ENCODE peak calls at places on chromosomes 12 and 14, in ten cellular contexts. One of them, this sample, is unnamed.

GRCh38 chr14:59919582-59920377 is at the start of gene LRRC9:
- DNase-seq in BJ: no peak
- DNase-seq in psoas muscle: peak; percentile 9
- DNase-seq in central memory CD8-positive, alpha-beta T cell: no peak
- DNase-seq in left lung: peak; percentile 81
- DNase-seq in activated CD4-positive, alpha-beta T cell treated with anti-CD3 and anti-CD28 coated beads for 48 hours: peak; percentile 8
- DNase-seq in activated CD8-positive, alpha-beta T cell treated with anti-CD3 and anti-CD28 coated beads for 36 hours: peak; percentile 31
- DNase-seq in stimulated activated CD4-positive, alpha-beta T cell treated with anti-CD3 and anti-CD28 coated beads, Interleukin-15, amount 100 ng/mL, for 24 hours: peak; percentile 20
- DNase-seq in activated B cell treated with CpG ODN at 0.5 μM for 24 hours: no peak
- DNase-seq in KBM-7: no peak
- DNase-seq in this sample: no peak

GRCh38 chr14:88551094-88551870 is 3.5 kb downstream of the PTPN21 start:
- DNase-seq in activated CD8-positive, alpha-beta T cell treated with anti-CD3 and anti-CD28 coated beads for 36 hours: peak; percentile 54
- DNase-seq in central memory CD8-positive, alpha-beta T cell: no peak
- DNase-seq in KBM-7: no peak
- DNase-seq in activated CD4-positive, alpha-beta T cell treated with anti-CD3 and anti-CD28 coated beads for 48 hours: peak; percentile 78
- DNase-seq in BJ: no peak
- DNase-seq in stimulated activated CD4-positive, alpha-beta T cell treated with anti-CD3 and anti-CD28 coated beads, Interleukin-15, amount 100 ng/mL, for 24 hours: peak; percentile 75
- DNase-seq in activated B cell treated with CpG ODN at 0.5 μM for 24 hours: peak; percentile 38
- DNase-seq in psoas muscle: peak; percentile 85
- DNase-seq in left lung: peak; percentile 88
- DNase-seq in this sample: peak; percentile 70

GRCh38 chr14:99225804-99226203 is 46.2 kb downstream of the BCL11B start:
- DNase-seq in activated CD8-positive, alpha-beta T cell treated with anti-CD3 and anti-CD28 coated beads for 36 hours: peak; percentile 53
- DNase-seq in KBM-7: no peak
- DNase-seq in activated CD4-positive, alpha-beta T cell treated with anti-CD3 and anti-CD28 coated beads for 48 hours: no peak
- DNase-seq in central memory CD8-positive, alpha-beta T cell: no peak
- DNase-seq in activated B cell treated with CpG ODN at 0.5 μM for 24 hours: no peak
- DNase-seq in stimulated activated CD4-positive, alpha-beta T cell treated with anti-CD3 and anti-CD28 coated beads, Interleukin-15, amount 100 ng/mL, for 24 hours: no peak
- DNase-seq in left lung: no peak
- DNase-seq in BJ: no peak
- DNase-seq in psoas muscle: no peak
- DNase-seq in this sample: no peak

GRCh38 chr12:19553177-19553576 is 113.9 kb downstream of the AEBP2 start:
- DNase-seq in KBM-7: no peak
- DNase-seq in central memory CD8-positive, alpha-beta T cell: no peak
- DNase-seq in BJ: no peak
- DNase-seq in psoas muscle: no peak
- DNase-seq in activated B cell treated with CpG ODN at 0.5 μM for 24 hours: no peak
- DNase-seq in activated CD8-positive, alpha-beta T cell treated with anti-CD3 and anti-CD28 coated beads for 36 hours: no peak
- DNase-seq in activated CD4-positive, alpha-beta T cell treated with anti-CD3 and anti-CD28 coated beads for 48 hours: no peak
- DNase-seq in left lung: no peak
- DNase-seq in stimulated activated CD4-positive, alpha-beta T cell treated with anti-CD3 and anti-CD28 coated beads, Interleukin-15, amount 100 ng/mL, for 24 hours: no peak
- DNase-seq in this sample: no peak

GRCh38 chr12:62640910-62641448 is 174.4 kb downstream of the MON2 start:
- DNase-seq in BJ: no peak
- DNase-seq in activated B cell treated with CpG ODN at 0.5 μM for 24 hours: no peak
- DNase-seq in central memory CD8-positive, alpha-beta T cell: no peak
- DNase-seq in psoas muscle: no peak
- DNase-seq in stimulated activated CD4-positive, alpha-beta T cell treated with anti-CD3 and anti-CD28 coated beads, Interleukin-15, amount 100 ng/mL, for 24 hours: peak; percentile 60
- DNase-seq in activated CD8-positive, alpha-beta T cell treated with anti-CD3 and anti-CD28 coated beads for 36 hours: peak; percentile 72
- DNase-seq in activated CD4-positive, alpha-beta T cell treated with anti-CD3 and anti-CD28 coated beads for 48 hours: peak; percentile 55
- DNase-seq in left lung: no peak
- DNase-seq in KBM-7: no peak
- DNase-seq in this sample: peak; percentile 75

GRCh38 chr14:74941676-74942097 is 13.7 kb downstream of the PGF start:
- DNase-seq in central memory CD8-positive, alpha-beta T cell: no peak
- DNase-seq in psoas muscle: peak; percentile 70
- DNase-seq in activated B cell treated with CpG ODN at 0.5 μM for 24 hours: peak; percentile 41
- DNase-seq in left lung: peak; percentile 91
- DNase-seq in activated CD4-positive, alpha-beta T cell treated with anti-CD3 and anti-CD28 coated beads for 48 hours: peak; percentile 82
- DNase-seq in KBM-7: peak; percentile 57
- DNase-seq in activated CD8-positive, alpha-beta T cell treated with anti-CD3 and anti-CD28 coated beads for 36 hours: peak; percentile 83
- DNase-seq in stimulated activated CD4-positive, alpha-beta T cell treated with anti-CD3 and anti-CD28 coated beads, Interleukin-15, amount 100 ng/mL, for 24 hours: peak; percentile 81
- DNase-seq in BJ: no peak
- DNase-seq in this sample: peak; percentile 52

GRCh38 chr14:55681088-55681487 is 101.1 kb downstream of the KTN1 start:
- DNase-seq in BJ: no peak
- DNase-seq in stimulated activated CD4-positive, alpha-beta T cell treated with anti-CD3 and anti-CD28 coated beads, Interleukin-15, amount 100 ng/mL, for 24 hours: no peak
- DNase-seq in activated CD8-positive, alpha-beta T cell treated with anti-CD3 and anti-CD28 coated beads for 36 hours: no peak
- DNase-seq in left lung: no peak
- DNase-seq in psoas muscle: no peak
- DNase-seq in activated B cell treated with CpG ODN at 0.5 μM for 24 hours: no peak
- DNase-seq in KBM-7: no peak
- DNase-seq in central memory CD8-positive, alpha-beta T cell: no peak
- DNase-seq in activated CD4-positive, alpha-beta T cell treated with anti-CD3 and anti-CD28 coated beads for 48 hours: no peak
- DNase-seq in this sample: no peak

GRCh38 chr12:252634-253033 is 10.0 kb downstream of the SLC6A13 start:
- DNase-seq in BJ: no peak
- DNase-seq in KBM-7: no peak
- DNase-seq in activated B cell treated with CpG ODN at 0.5 μM for 24 hours: no peak
- DNase-seq in central memory CD8-positive, alpha-beta T cell: no peak
- DNase-seq in activated CD4-positive, alpha-beta T cell treated with anti-CD3 and anti-CD28 coated beads for 48 hours: no peak
- DNase-seq in psoas muscle: no peak
- DNase-seq in stimulated activated CD4-positive, alpha-beta T cell treated with anti-CD3 and anti-CD28 coated beads, Interleukin-15, amount 100 ng/mL, for 24 hours: no peak
- DNase-seq in left lung: no peak
- DNase-seq in activated CD8-positive, alpha-beta T cell treated with anti-CD3 and anti-CD28 coated beads for 36 hours: no peak
- DNase-seq in this sample: no peak

GRCh38 chr14:104729835-104730181 is 5.8 kb downstream of the ADSS1 start:
- DNase-seq in BJ: no peak
- DNase-seq in KBM-7: no peak
- DNase-seq in left lung: no peak
- DNase-seq in central memory CD8-positive, alpha-beta T cell: no peak
- DNase-seq in activated CD8-positive, alpha-beta T cell treated with anti-CD3 and anti-CD28 coated beads for 36 hours: no peak
- DNase-seq in stimulated activated CD4-positive, alpha-beta T cell treated with anti-CD3 and anti-CD28 coated beads, Interleukin-15, amount 100 ng/mL, for 24 hours: no peak
- DNase-seq in activated B cell treated with CpG ODN at 0.5 μM for 24 hours: no peak
- DNase-seq in psoas muscle: no peak
- DNase-seq in activated CD4-positive, alpha-beta T cell treated with anti-CD3 and anti-CD28 coated beads for 48 hours: no peak
- DNase-seq in this sample: no peak

GRCh38 chr12:112839386-112839972 is 47.9 kb downstream of the RPH3A start:
- DNase-seq in stimulated activated CD4-positive, alpha-beta T cell treated with anti-CD3 and anti-CD28 coated beads, Interleukin-15, amount 100 ng/mL, for 24 hours: no peak
- DNase-seq in BJ: no peak
- DNase-seq in activated CD8-positive, alpha-beta T cell treated with anti-CD3 and anti-CD28 coated beads for 36 hours: no peak
- DNase-seq in activated CD4-positive, alpha-beta T cell treated with anti-CD3 and anti-CD28 coated beads for 48 hours: no peak
- DNase-seq in psoas muscle: no peak
- DNase-seq in left lung: no peak
- DNase-seq in activated B cell treated with CpG ODN at 0.5 μM for 24 hours: no peak
- DNase-seq in central memory CD8-positive, alpha-beta T cell: no peak
- DNase-seq in KBM-7: no peak
- DNase-seq in this sample: peak; percentile 82

GRCh38 chr12:23282701-23283100 is 657.7 kb downstream of the ETNK1 start:
- DNase-seq in psoas muscle: no peak
- DNase-seq in left lung: no peak
- DNase-seq in stimulated activated CD4-positive, alpha-beta T cell treated with anti-CD3 and anti-CD28 coated beads, Interleukin-15, amount 100 ng/mL, for 24 hours: no peak
- DNase-seq in central memory CD8-positive, alpha-beta T cell: no peak
- DNase-seq in activated CD4-positive, alpha-beta T cell treated with anti-CD3 and anti-CD28 coated beads for 48 hours: no peak
- DNase-seq in KBM-7: no peak
- DNase-seq in BJ: no peak
- DNase-seq in activated CD8-positive, alpha-beta T cell treated with anti-CD3 and anti-CD28 coated beads for 36 hours: no peak
- DNase-seq in activated B cell treated with CpG ODN at 0.5 μM for 24 hours: no peak
- DNase-seq in this sample: no peak

GRCh38 chr14:30085943-30086342 is 158.3 kb upstream of the PRKD1 start:
- DNase-seq in psoas muscle: no peak
- DNase-seq in central memory CD8-positive, alpha-beta T cell: no peak
- DNase-seq in activated CD8-positive, alpha-beta T cell treated with anti-CD3 and anti-CD28 coated beads for 36 hours: no peak
- DNase-seq in activated B cell treated with CpG ODN at 0.5 μM for 24 hours: no peak
- DNase-seq in stimulated activated CD4-positive, alpha-beta T cell treated with anti-CD3 and anti-CD28 coated beads, Interleukin-15, amount 100 ng/mL, for 24 hours: no peak
- DNase-seq in activated CD4-positive, alpha-beta T cell treated with anti-CD3 and anti-CD28 coated beads for 48 hours: no peak
- DNase-seq in left lung: no peak
- DNase-seq in BJ: no peak
- DNase-seq in KBM-7: no peak
- DNase-seq in this sample: no peak

GRCh38 chr12:15001733-15002471 is 29.1 kb downstream of the PDE6H start:
- DNase-seq in KBM-7: no peak
- DNase-seq in left lung: peak; percentile 66
- DNase-seq in activated CD8-positive, alpha-beta T cell treated with anti-CD3 and anti-CD28 coated beads for 36 hours: no peak
- DNase-seq in BJ: no peak
- DNase-seq in activated CD4-positive, alpha-beta T cell treated with anti-CD3 and anti-CD28 coated beads for 48 hours: no peak
- DNase-seq in activated B cell treated with CpG ODN at 0.5 μM for 24 hours: no peak
- DNase-seq in stimulated activated CD4-positive, alpha-beta T cell treated with anti-CD3 and anti-CD28 coated beads, Interleukin-15, amount 100 ng/mL, for 24 hours: no peak
- DNase-seq in central memory CD8-positive, alpha-beta T cell: no peak
- DNase-seq in psoas muscle: peak; percentile 30
- DNase-seq in this sample: peak; percentile 5

GRCh38 chr14:98957211-98958047 is 314.6 kb downstream of the BCL11B start:
- DNase-seq in left lung: no peak
- DNase-seq in activated B cell treated with CpG ODN at 0.5 μM for 24 hours: no peak
- DNase-seq in stimulated activated CD4-positive, alpha-beta T cell treated with anti-CD3 and anti-CD28 coated beads, Interleukin-15, amount 100 ng/mL, for 24 hours: no peak
- DNase-seq in KBM-7: no peak
- DNase-seq in psoas muscle: peak; percentile 72
- DNase-seq in BJ: no peak
- DNase-seq in central memory CD8-positive, alpha-beta T cell: no peak
- DNase-seq in activated CD4-positive, alpha-beta T cell treated with anti-CD3 and anti-CD28 coated beads for 48 hours: no peak
- DNase-seq in activated CD8-positive, alpha-beta T cell treated with anti-CD3 and anti-CD28 coated beads for 36 hours: no peak
- DNase-seq in this sample: no peak

GRCh38 chr12:40308851-40309420 is 84.1 kb downstream of the LRRK2 start:
- DNase-seq in psoas muscle: no peak
- DNase-seq in stimulated activated CD4-positive, alpha-beta T cell treated with anti-CD3 and anti-CD28 coated beads, Interleukin-15, amount 100 ng/mL, for 24 hours: no peak
- DNase-seq in activated CD4-positive, alpha-beta T cell treated with anti-CD3 and anti-CD28 coated beads for 48 hours: no peak
- DNase-seq in KBM-7: no peak
- DNase-seq in activated CD8-positive, alpha-beta T cell treated with anti-CD3 and anti-CD28 coated beads for 36 hours: no peak
- DNase-seq in central memory CD8-positive, alpha-beta T cell: no peak
- DNase-seq in left lung: no peak
- DNase-seq in activated B cell treated with CpG ODN at 0.5 μM for 24 hours: no peak
- DNase-seq in BJ: no peak
- DNase-seq in this sample: no peak

GRCh38 chr14:78788467-78789360 is 618.5 kb downstream of the NRXN3 start:
- DNase-seq in stimulated activated CD4-positive, alpha-beta T cell treated with anti-CD3 and anti-CD28 coated beads, Interleukin-15, amount 100 ng/mL, for 24 hours: no peak
- DNase-seq in KBM-7: no peak
- DNase-seq in activated CD8-positive, alpha-beta T cell treated with anti-CD3 and anti-CD28 coated beads for 36 hours: no peak
- DNase-seq in BJ: no peak
- DNase-seq in activated CD4-positive, alpha-beta T cell treated with anti-CD3 and anti-CD28 coated beads for 48 hours: no peak
- DNase-seq in central memory CD8-positive, alpha-beta T cell: no peak
- DNase-seq in activated B cell treated with CpG ODN at 0.5 μM for 24 hours: no peak
- DNase-seq in left lung: no peak
- DNase-seq in psoas muscle: no peak
- DNase-seq in this sample: no peak

GRCh38 chr14:105251920-105252319 is 3.6 kb downstream of the BTBD6 start:
- DNase-seq in central memory CD8-positive, alpha-beta T cell: no peak
- DNase-seq in BJ: no peak
- DNase-seq in activated CD8-positive, alpha-beta T cell treated with anti-CD3 and anti-CD28 coated beads for 36 hours: no peak
- DNase-seq in KBM-7: no peak
- DNase-seq in activated CD4-positive, alpha-beta T cell treated with anti-CD3 and anti-CD28 coated beads for 48 hours: no peak
- DNase-seq in activated B cell treated with CpG ODN at 0.5 μM for 24 hours: no peak
- DNase-seq in stimulated activated CD4-positive, alpha-beta T cell treated with anti-CD3 and anti-CD28 coated beads, Interleukin-15, amount 100 ng/mL, for 24 hours: no peak
- DNase-seq in psoas muscle: no peak
- DNase-seq in left lung: no peak
- DNase-seq in this sample: no peak

GRCh38 chr12:117228239-117228638 is 38.0 kb upstream of the FBXO21 start:
- DNase-seq in KBM-7: no peak
- DNase-seq in BJ: no peak
- DNase-seq in left lung: no peak
- DNase-seq in psoas muscle: no peak
- DNase-seq in activated CD4-positive, alpha-beta T cell treated with anti-CD3 and anti-CD28 coated beads for 48 hours: no peak
- DNase-seq in stimulated activated CD4-positive, alpha-beta T cell treated with anti-CD3 and anti-CD28 coated beads, Interleukin-15, amount 100 ng/mL, for 24 hours: no peak
- DNase-seq in activated CD8-positive, alpha-beta T cell treated with anti-CD3 and anti-CD28 coated beads for 36 hours: no peak
- DNase-seq in central memory CD8-positive, alpha-beta T cell: no peak
- DNase-seq in activated B cell treated with CpG ODN at 0.5 μM for 24 hours: no peak
- DNase-seq in this sample: peak; percentile 2

GRCh38 chr14:70358631-70359030 is 852 bp downstream of the COX16 start:
- DNase-seq in activated CD8-positive, alpha-beta T cell treated with anti-CD3 and anti-CD28 coated beads for 36 hours: no peak
- DNase-seq in activated CD4-positive, alpha-beta T cell treated with anti-CD3 and anti-CD28 coated beads for 48 hours: no peak
- DNase-seq in psoas muscle: no peak
- DNase-seq in stimulated activated CD4-positive, alpha-beta T cell treated with anti-CD3 and anti-CD28 coated beads, Interleukin-15, amount 100 ng/mL, for 24 hours: no peak
- DNase-seq in BJ: no peak
- DNase-seq in left lung: no peak
- DNase-seq in activated B cell treated with CpG ODN at 0.5 μM for 24 hours: no peak
- DNase-seq in KBM-7: no peak
- DNase-seq in central memory CD8-positive, alpha-beta T cell: no peak
- DNase-seq in this sample: no peak

GRCh38 chr12:91142184-91142583 is 30.9 kb upstream of the LUM start:
- DNase-seq in activated CD8-positive, alpha-beta T cell treated with anti-CD3 and anti-CD28 coated beads for 36 hours: no peak
- DNase-seq in central memory CD8-positive, alpha-beta T cell: no peak
- DNase-seq in KBM-7: no peak
- DNase-seq in activated CD4-positive, alpha-beta T cell treated with anti-CD3 and anti-CD28 coated beads for 48 hours: no peak
- DNase-seq in stimulated activated CD4-positive, alpha-beta T cell treated with anti-CD3 and anti-CD28 coated beads, Interleukin-15, amount 100 ng/mL, for 24 hours: no peak
- DNase-seq in BJ: no peak
- DNase-seq in left lung: no peak
- DNase-seq in psoas muscle: no peak
- DNase-seq in activated B cell treated with CpG ODN at 0.5 μM for 24 hours: no peak
- DNase-seq in this sample: peak; percentile 38

GRCh38 chr12:93292731-93293566 is 84.8 kb upstream of the NUDT4 start:
- DNase-seq in stimulated activated CD4-positive, alpha-beta T cell treated with anti-CD3 and anti-CD28 coated beads, Interleukin-15, amount 100 ng/mL, for 24 hours: no peak
- DNase-seq in BJ: no peak
- DNase-seq in psoas muscle: no peak
- DNase-seq in central memory CD8-positive, alpha-beta T cell: no peak
- DNase-seq in activated B cell treated with CpG ODN at 0.5 μM for 24 hours: no peak
- DNase-seq in activated CD4-positive, alpha-beta T cell treated with anti-CD3 and anti-CD28 coated beads for 48 hours: no peak
- DNase-seq in KBM-7: no peak
- DNase-seq in activated CD8-positive, alpha-beta T cell treated with anti-CD3 and anti-CD28 coated beads for 36 hours: no peak
- DNase-seq in left lung: no peak
- DNase-seq in this sample: no peak

GRCh38 chr12:51954465-51955361 is 3.2 kb downstream of the ACVR1B start:
- DNase-seq in KBM-7: no peak
- DNase-seq in activated CD8-positive, alpha-beta T cell treated with anti-CD3 and anti-CD28 coated beads for 36 hours: no peak
- DNase-seq in BJ: no peak
- DNase-seq in stimulated activated CD4-positive, alpha-beta T cell treated with anti-CD3 and anti-CD28 coated beads, Interleukin-15, amount 100 ng/mL, for 24 hours: no peak
- DNase-seq in central memory CD8-positive, alpha-beta T cell: no peak
- DNase-seq in left lung: no peak
- DNase-seq in psoas muscle: no peak
- DNase-seq in activated CD4-positive, alpha-beta T cell treated with anti-CD3 and anti-CD28 coated beads for 48 hours: no peak
- DNase-seq in activated B cell treated with CpG ODN at 0.5 μM for 24 hours: no peak
- DNase-seq in this sample: no peak

GRCh38 chr14:97329701-97330100 is 532.5 kb downstream of the VRK1 start:
- DNase-seq in left lung: no peak
- DNase-seq in activated B cell treated with CpG ODN at 0.5 μM for 24 hours: no peak
- DNase-seq in activated CD4-positive, alpha-beta T cell treated with anti-CD3 and anti-CD28 coated beads for 48 hours: no peak
- DNase-seq in psoas muscle: no peak
- DNase-seq in BJ: no peak
- DNase-seq in KBM-7: no peak
- DNase-seq in activated CD8-positive, alpha-beta T cell treated with anti-CD3 and anti-CD28 coated beads for 36 hours: no peak
- DNase-seq in central memory CD8-positive, alpha-beta T cell: no peak
- DNase-seq in stimulated activated CD4-positive, alpha-beta T cell treated with anti-CD3 and anti-CD28 coated beads, Interleukin-15, amount 100 ng/mL, for 24 hours: no peak
- DNase-seq in this sample: no peak

GRCh38 chr14:35229084-35229483 is 63.1 kb upstream of the PSMA6 start:
- DNase-seq in BJ: no peak
- DNase-seq in psoas muscle: no peak
- DNase-seq in stimulated activated CD4-positive, alpha-beta T cell treated with anti-CD3 and anti-CD28 coated beads, Interleukin-15, amount 100 ng/mL, for 24 hours: no peak
- DNase-seq in KBM-7: no peak
- DNase-seq in activated B cell treated with CpG ODN at 0.5 μM for 24 hours: no peak
- DNase-seq in activated CD4-positive, alpha-beta T cell treated with anti-CD3 and anti-CD28 coated beads for 48 hours: no peak
- DNase-seq in left lung: no peak
- DNase-seq in central memory CD8-positive, alpha-beta T cell: no peak
- DNase-seq in activated CD8-positive, alpha-beta T cell treated with anti-CD3 and anti-CD28 coated beads for 36 hours: no peak
- DNase-seq in this sample: no peak

GRCh38 chr12:58414398-58414871 is 473.1 kb downstream of the ATP23 start:
- DNase-seq in central memory CD8-positive, alpha-beta T cell: no peak
- DNase-seq in activated CD8-positive, alpha-beta T cell treated with anti-CD3 and anti-CD28 coated beads for 36 hours: no peak
- DNase-seq in BJ: no peak
- DNase-seq in stimulated activated CD4-positive, alpha-beta T cell treated with anti-CD3 and anti-CD28 coated beads, Interleukin-15, amount 100 ng/mL, for 24 hours: no peak
- DNase-seq in activated CD4-positive, alpha-beta T cell treated with anti-CD3 and anti-CD28 coated beads for 48 hours: no peak
- DNase-seq in KBM-7: no peak
- DNase-seq in activated B cell treated with CpG ODN at 0.5 μM for 24 hours: no peak
- DNase-seq in left lung: no peak
- DNase-seq in psoas muscle: no peak
- DNase-seq in this sample: peak; percentile 35

GRCh38 chr12:127147724-127148123 is 1119.2 kb upstream of the TMEM132C start:
- DNase-seq in activated B cell treated with CpG ODN at 0.5 μM for 24 hours: no peak
- DNase-seq in activated CD8-positive, alpha-beta T cell treated with anti-CD3 and anti-CD28 coated beads for 36 hours: no peak
- DNase-seq in left lung: no peak
- DNase-seq in stimulated activated CD4-positive, alpha-beta T cell treated with anti-CD3 and anti-CD28 coated beads, Interleukin-15, amount 100 ng/mL, for 24 hours: no peak
- DNase-seq in BJ: no peak
- DNase-seq in KBM-7: no peak
- DNase-seq in central memory CD8-positive, alpha-beta T cell: no peak
- DNase-seq in activated CD4-positive, alpha-beta T cell treated with anti-CD3 and anti-CD28 coated beads for 48 hours: no peak
- DNase-seq in psoas muscle: no peak
- DNase-seq in this sample: no peak

This sample was measured in brain microvascular endothelial cell.